ENCODE peak calls at places on chromosome 21, in nine cellular contexts. H, A, N, V, D, G, C, R and X are unnamed samples.

GRCh38 chr21:32340863-32341848 is 42.5 kb downstream of the MRAP start:
- DNase-seq in H (no peak), A (no peak), N (no peak), V (no peak), D (no peak), G (no peak), C (no peak), R (no peak), X (no peak)

GRCh38 chr21:14766241-14766640 is 220.1 kb upstream of the SAMSN1 start:
- DNase-seq in H (no peak), A (peak), N (no peak), V (no peak), D (no peak), G (no peak), C (no peak), R (no peak), X (no peak)

GRCh38 chr21:25837545-25838263 is 102.9 kb downstream of the GABPA start:
- DNase-seq in H (peak), A (no peak), N (peak), V (no peak), D (no peak), G (peak), C (no peak), R (no peak), X (peak)

GRCh38 chr21:37368536-37369279 is 2.1 kb downstream of the DYRK1A start:
- DNase-seq in H (no peak), A (no peak), N (peak), V (no peak), D (no peak), G (peak), C (no peak), R (no peak), X (peak)

GRCh38 chr21:26982767-26983166 is 15.9 kb upstream of the ADAMTS5 start:
- DNase-seq in H (peak), A (no peak), N (peak), V (no peak), D (no peak), G (no peak), C (no peak), R (no peak), X (peak)

GRCh38 chr21:37796011-37796410 is 120.2 kb downstream of the KCNJ6 start:
- DNase-seq in H (no peak), A (no peak), N (no peak), V (no peak), D (no peak), G (no peak), C (no peak), R (no peak), X (no peak)

GRCh38 chr21:25870084-25870483 is 135.3 kb downstream of the GABPA start:
- DNase-seq in H (no peak), A (no peak), N (no peak), V (no peak), D (no peak), G (no peak), C (no peak), R (no peak), X (no peak)

GRCh38 chr21:29499734-29500343 is 201.1 kb downstream of the BACH1 start:
- DNase-seq in H (peak), A (no peak), N (peak), V (peak), D (no peak), G (no peak), C (no peak), R (no peak), X (no peak)

GRCh38 chr21:37208056-37208705 is 59.0 kb downstream of the VPS26C start:
- DNase-seq in H (peak), A (no peak), N (peak), V (peak), D (peak), G (no peak), C (no peak), R (peak), X (no peak)

GRCh38 chr21:16608209-16608830 is 878.5 kb downstream of the USP25 start:
- DNase-seq in H (no peak), A (no peak), N (no peak), V (no peak), D (no peak), G (no peak), C (no peak), R (no peak), X (peak)

GRCh38 chr21:16193758-16194606 is 464.2 kb downstream of the USP25 start:
- DNase-seq in H (peak), A (peak), N (peak), V (peak), D (peak), G (peak), C (no peak), R (peak), X (peak)

GRCh38 chr21:46097826-46098286 is at the start of gene COL6A2:
- DNase-seq in H (peak), A (no peak), N (peak), V (no peak), D (no peak), G (peak), C (peak), R (peak), X (peak)
- TF ChIP-seq CTCF in H (peak), A (no peak), N (peak), V (no peak), D (no peak), G (peak), C (peak), R (no peak), X (peak)

GRCh38 chr21:31264574-31264973 is 79.5 kb downstream of the TIAM1 start:
- DNase-seq in H (no peak), A (no peak), N (no peak), V (no peak), D (no peak), G (no peak), C (no peak), R (no peak), X (no peak)
- TF ChIP-seq CTCF in H (no peak), A (no peak), N (no peak), V (no peak), D (no peak), G (no peak), C (no peak), R (no peak), X (peak)

GRCh38 chr21:45074818-45075605 is 632 bp downstream of the ADARB1 start:
- DNase-seq in H (peak), A (no peak), N (peak), V (peak), D (no peak), G (peak), C (no peak), R (no peak), X (peak)

GRCh38 chr21:45075606-45076244 is 1.3 kb downstream of the ADARB1 start:
- DNase-seq in H (peak), A (no peak), N (no peak), V (no peak), D (no peak), G (no peak), C (no peak), R (no peak), X (peak)

GRCh38 chr21:45072963-45073300 is 1.4 kb upstream of the ADARB1 start:
- DNase-seq in H (no peak), A (no peak), N (no peak), V (no peak), D (no peak), G (no peak), C (no peak), R (no peak), X (no peak)

GRCh38 chr21:45073301-45074047 is 906 bp upstream of the ADARB1 start:
- DNase-seq in H (no peak), A (peak), N (peak), V (no peak), D (peak), G (peak), C (peak), R (no peak), X (peak)

DNA sequence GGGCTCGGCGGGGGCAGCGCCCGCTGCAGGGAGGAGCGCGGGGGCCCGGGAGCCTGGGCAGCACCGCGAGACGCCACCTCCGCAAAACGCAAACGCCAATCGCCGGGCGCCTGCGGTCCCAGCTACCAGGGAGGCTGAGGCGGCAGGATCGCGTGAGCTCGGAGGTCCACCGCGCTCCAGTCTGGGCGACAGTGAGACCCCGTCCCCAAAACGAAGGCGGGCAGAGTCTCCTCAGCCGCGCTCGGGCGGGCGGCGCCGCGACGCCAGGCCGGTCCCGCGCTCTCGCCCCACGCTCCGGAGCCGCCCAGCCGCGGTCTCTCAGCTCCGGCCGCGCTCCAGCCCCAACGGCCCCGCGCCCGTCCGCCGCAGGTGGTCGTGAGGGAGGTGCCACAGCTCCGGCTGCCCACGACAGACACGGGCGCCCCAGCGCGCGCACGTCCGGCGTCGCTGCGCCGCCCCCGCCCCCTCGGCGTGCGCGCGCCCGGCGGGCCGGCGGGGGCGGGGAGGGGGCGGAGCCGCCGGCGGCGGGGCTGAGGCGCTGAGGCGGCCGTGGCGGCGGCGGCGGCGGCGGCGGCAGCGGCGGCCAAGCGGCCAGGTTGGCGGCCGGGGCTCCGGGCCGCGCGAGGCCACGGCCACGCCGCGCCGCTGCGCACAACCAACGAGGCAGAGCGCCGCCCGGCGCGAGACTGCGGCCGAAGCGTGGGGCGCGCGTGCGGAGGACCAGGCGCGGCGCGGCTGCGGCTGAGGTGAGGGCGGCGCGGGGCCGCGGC is at the start of gene ADARB1:
- DNase-seq in H (peak), A (peak), N (peak), V (peak), D (peak), G (peak), C (peak), R (no peak), X (peak)
- TF ChIP-seq CTCF in H (no peak), A (no peak), N (no peak), V (no peak), D (no peak), G (no peak), C (no peak), R (peak), X (no peak)

GRCh38 chr21:34795152-34796141 is 126.7 kb downstream of the CLIC6 start:
- DNase-seq in H (peak), A (no peak), N (peak), V (no peak), D (no peak), G (peak), C (no peak), R (no peak), X (peak)
- TF ChIP-seq CTCF in H (peak), A (no peak), N (peak), V (no peak), D (no peak), G (peak), C (no peak), R (no peak), X (peak)

GRCh38 chr21:18954415-18954972 is 550.9 kb upstream of the TMPRSS15 start:
- DNase-seq in H (no peak), A (no peak), N (no peak), V (no peak), D (no peak), G (peak), C (no peak), R (no peak), X (no peak)

GRCh38 chr21:18950045-18950740 is 546.6 kb upstream of the TMPRSS15 start:
- DNase-seq in H (no peak), A (no peak), N (no peak), V (no peak), D (no peak), G (no peak), C (no peak), R (no peak), X (no peak)

DNA sequence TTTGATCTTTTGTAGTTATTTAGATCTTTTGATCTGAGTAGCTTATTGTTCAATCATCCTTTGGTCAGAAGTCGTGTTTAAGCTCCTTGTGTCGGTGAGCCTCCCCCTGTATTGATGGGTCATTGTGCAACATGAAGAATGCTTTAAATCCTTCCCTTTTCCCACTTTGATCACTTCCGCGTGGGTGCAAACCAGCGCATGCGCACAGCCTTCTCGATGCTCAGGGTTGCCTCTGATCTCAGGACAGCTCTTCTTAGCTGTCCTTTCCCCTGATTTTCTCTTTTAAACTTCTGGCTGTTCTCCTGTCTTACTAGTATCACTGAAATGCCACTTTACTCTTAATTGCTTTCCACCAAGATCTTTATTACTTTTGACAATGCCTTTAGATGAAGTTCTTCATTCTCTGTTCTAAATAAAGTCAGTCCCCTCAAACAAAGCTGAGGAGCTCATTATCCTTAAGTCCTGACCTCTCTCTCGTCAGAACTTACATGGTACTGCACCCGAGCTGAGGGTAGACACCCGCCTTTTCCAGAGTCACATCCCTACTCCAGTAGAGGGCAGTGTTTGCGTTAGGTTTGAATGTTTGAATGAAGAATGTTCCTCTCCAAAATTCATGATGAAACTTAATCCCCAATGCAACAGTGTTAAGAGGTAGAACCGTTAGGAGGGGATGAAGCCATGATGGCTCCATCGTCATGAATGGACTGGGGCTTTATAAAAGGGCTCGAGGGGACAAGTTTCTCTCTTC is 547.9 kb upstream of the TMPRSS15 start:
- DNase-seq in H (peak), A (peak), N (no peak), V (peak), D (no peak), G (peak), C (peak), R (no peak), X (no peak)
- TF ChIP-seq CTCF in H (peak), A (peak), N (no peak), V (peak), D (peak), G (peak), C (peak), R (no peak), X (no peak)

GRCh38 chr21:42654179-42654912 is 925 bp downstream of the PDE9A start:
- DNase-seq in H (no peak), A (peak), N (peak), V (no peak), D (no peak), G (peak), C (peak), R (no peak), X (no peak)
- TF ChIP-seq CTCF in H (peak), A (peak), N (no peak), V (no peak), D (no peak), G (peak), C (peak), R (no peak), X (no peak)

GRCh38 chr21:23936224-23936623 is 1671.1 kb downstream of the MRPL39 start:
- DNase-seq in H (peak), A (no peak), N (peak), V (peak), D (no peak), G (peak), C (no peak), R (no peak), X (peak)
- TF ChIP-seq CTCF in H (peak), A (peak), N (no peak), V (peak), D (no peak), G (peak), C (peak), R (no peak), X (peak)

GRCh38 chr21:34362136-34362444 is 1.7 kb upstream of the KCNE2 start:
- DNase-seq in H (no peak), A (no peak), N (no peak), V (no peak), D (no peak), G (no peak), C (no peak), R (no peak), X (no peak)
- TF ChIP-seq CTCF in H (no peak), A (peak), N (no peak), V (no peak), D (peak), G (no peak), C (no peak), R (no peak), X (no peak)

GRCh38 chr21:42883921-42884320 is 4.6 kb upstream of the WDR4 start:
- DNase-seq in H (no peak), A (no peak), N (no peak), V (no peak), D (no peak), G (no peak), C (no peak), R (no peak), X (no peak)

GRCh38 chr21:42878678-42878992 is 704 bp downstream of the WDR4 start:
- DNase-seq in H (no peak), A (no peak), N (no peak), V (no peak), D (no peak), G (no peak), C (no peak), R (no peak), X (no peak)

GRCh38 chr21:42880352-42880751 is 1.0 kb upstream of the WDR4 start:
- DNase-seq in H (no peak), A (no peak), N (no peak), V (no peak), D (no peak), G (no peak), C (no peak), R (no peak), X (no peak)

DNA sequence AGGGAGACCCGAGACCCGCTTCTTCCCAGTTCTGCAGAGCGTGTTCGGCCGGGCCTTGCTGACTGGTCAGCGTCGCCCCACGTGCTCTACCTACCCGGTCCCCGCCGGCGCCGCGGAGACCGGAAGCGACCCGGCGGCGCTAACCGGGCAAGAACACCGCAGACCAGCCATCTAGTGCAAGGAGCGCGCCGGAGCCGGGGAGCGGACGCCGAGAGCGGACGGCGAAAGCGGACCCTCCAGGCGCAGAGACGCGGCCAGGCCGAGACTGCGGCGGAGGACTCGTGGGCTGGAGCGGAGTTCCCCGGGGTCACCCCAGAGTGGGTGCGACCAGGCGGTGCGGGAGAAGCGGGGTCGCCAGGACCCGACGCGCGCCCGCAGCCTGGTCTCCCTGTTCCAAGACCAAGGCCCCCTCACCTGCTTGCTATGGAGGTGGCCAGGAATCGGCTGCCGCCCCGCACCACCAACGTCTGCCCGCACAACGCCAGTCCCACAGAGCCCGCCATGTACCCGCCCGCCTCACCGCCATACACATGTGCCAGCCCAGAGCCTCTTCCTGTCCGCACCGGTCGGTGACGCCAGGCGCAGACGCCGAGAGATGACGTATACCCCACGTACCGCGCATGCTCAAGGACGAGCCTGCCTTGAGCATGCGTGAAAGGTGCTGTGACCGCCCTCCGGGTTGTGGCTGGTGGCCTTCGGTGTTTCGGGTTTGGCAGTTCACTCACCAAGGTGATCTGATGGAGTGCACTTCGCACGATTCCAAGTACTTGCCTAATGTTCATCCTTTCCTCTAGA is at the start of gene WDR4:
- DNase-seq in H (peak), A (peak), N (peak), V (peak), D (peak), G (peak), C (peak), R (peak), X (peak)
- TF ChIP-seq CTCF in H (no peak), A (no peak), N (no peak), V (no peak), D (no peak), G (no peak), C (no peak), R (no peak), X (no peak)